ENCODE peak calls at places on chromosomes 2 and 18, in eight cellular contexts. L is MM.1S, V is upper lobe of right lung, E is fibroblast of lung, F is epithelial cell of esophagus, D is stomach, S is cardiac muscle cell, J is fibroblast of the aortic adventitia. R is an unnamed sample.

GRCh38 chr2:33108483-33109443 is 162.0 kb downstream of the LTBP1 start:
- DNase-seq in L (no peak), V (no peak), E (peak; percentile 96), F (peak; percentile 73), D (no peak), S (peak; percentile 56), J (peak; percentile 62), R (peak; percentile 72)

GRCh38 chr18:42860011-42860410 is 255.5 kb downstream of the RIT2 start:
- DNase-seq in L (no peak), V (no peak), E (peak; percentile 19), F (peak; percentile 0), D (no peak), S (peak; percentile 62), J (no peak), R (peak; percentile 12)

GRCh38 chr2:49045083-49045482 is 109.2 kb downstream of the FSHR start:
- DNase-seq in L (no peak), V (no peak), E (no peak), F (no peak), D (no peak), S (no peak), J (no peak), R (no peak)

GRCh38 chr2:214100488-214100887 is 310.4 kb upstream of the VWC2L start:
- DNase-seq in L (no peak), V (no peak), E (no peak), F (no peak), D (no peak), S (no peak), J (no peak), R (no peak)

GRCh38 chr2:25845843-25846505 is 32.3 kb downstream of the ASXL2 start:
- DNase-seq in L (no peak), V (no peak), E (no peak), F (no peak), D (no peak), S (peak; percentile 51), J (peak; percentile 28), R (no peak)

GRCh38 chr2:118642501-118642900 is 204.9 kb downstream of the EN1 start:
- DNase-seq in L (no peak), V (no peak), E (no peak), F (no peak), D (no peak), S (no peak), J (peak; percentile 19), R (no peak)

GRCh38 chr18:71001597-71001996 is 712.8 kb downstream of the SOCS6 start:
- DNase-seq in L (no peak), V (no peak), E (no peak), F (no peak), D (no peak), S (no peak), J (no peak), R (no peak)

GRCh38 chr18:54845788-54846187 is 17.5 kb downstream of the RAB27B start:
- DNase-seq in L (no peak), V (no peak), E (peak; percentile 56), F (peak; percentile 45), D (no peak), S (no peak), J (no peak), R (peak; percentile 55)

GRCh38 chr2:214731008-214731407 is 78.5 kb downstream of the BARD1 start:
- DNase-seq in L (no peak), V (no peak), E (no peak), F (no peak), D (no peak), S (no peak), J (no peak), R (peak; percentile 4)

GRCh38 chr2:228613133-228613532 is 431.6 kb upstream of the SPHKAP start:
- DNase-seq in L (no peak), V (no peak), E (peak; percentile 98), F (peak; percentile 78), D (no peak), S (peak; percentile 70), J (peak; percentile 88), R (peak; percentile 59)

GRCh38 chr18:14767474-14767873 is 19.5 kb downstream of the ANKRD30B start:
- DNase-seq in L (no peak), V (no peak), E (peak; percentile 43), F (no peak), D (no peak), S (no peak), J (peak; percentile 57), R (peak; percentile 6)

GRCh38 chr2:205427112-205427511 is 255.2 kb upstream of the NRP2 start:
- DNase-seq in L (no peak), V (no peak), E (peak; percentile 94), F (no peak), D (no peak), S (peak; percentile 46), J (peak; percentile 68), R (peak; percentile 27)

GRCh38 chr2:131641414-131642206 is 113.9 kb downstream of the CCDC74A start:
- DNase-seq in L (no peak), V (no peak), E (peak; percentile 2), F (no peak), D (no peak), S (peak; percentile 51), J (peak; percentile 31), R (no peak)

GRCh38 chr18:44599409-44599808 is 81.3 kb upstream of the SETBP1 start:
- DNase-seq in L (no peak), V (no peak), E (peak; percentile 31), F (peak; percentile 22), D (no peak), S (peak; percentile 55), J (peak; percentile 79), R (no peak)

GRCh38 chr2:43005211-43005974 is 213.0 kb upstream of the HAAO start:
- DNase-seq in L (no peak), V (no peak), E (no peak), F (no peak), D (peak; percentile 93), S (no peak), J (no peak), R (no peak)

GRCh38 chr18:23963443-23964185 is 50.9 kb upstream of the TTC39C start:
- DNase-seq in L (no peak), V (no peak), E (peak; percentile 24), F (peak; percentile 46), D (no peak), S (peak; percentile 11), J (no peak), R (no peak)

GRCh38 chr2:195782156-195782555 is 125.1 kb downstream of the SLC39A10 start:
- DNase-seq in L (no peak), V (no peak), E (peak; percentile 19), F (no peak), D (no peak), S (no peak), J (peak; percentile 13), R (peak; percentile 9)

GRCh38 chr2:61011649-61012048 is 5.9 kb upstream of the PEX13 start:
- DNase-seq in L (no peak), V (no peak), E (peak; percentile 42), F (peak; percentile 5), D (no peak), S (peak; percentile 48), J (peak; percentile 44), R (no peak)

GRCh38 chr2:218471982-218472381 is 53.1 kb downstream of the VIL1 start:
- DNase-seq in L (no peak), V (no peak), E (no peak), F (no peak), D (no peak), S (no peak), J (no peak), R (no peak)

GRCh38 chr2:30334738-30335426 is 103.5 kb downstream of the LBH start:
- DNase-seq in L (peak; percentile 26), V (no peak), E (no peak), F (no peak), D (no peak), S (no peak), J (no peak), R (peak; percentile 7)

GRCh38 chr2:119694470-119694993 is 15.5 kb downstream of the TMEM177 start:
- DNase-seq in L (no peak), V (no peak), E (no peak), F (no peak), D (no peak), S (no peak), J (no peak), R (no peak)

GRCh38 chr18:22678486-22678885 is 254.6 kb upstream of the RBBP8 start:
- DNase-seq in L (no peak), V (no peak), E (no peak), F (peak; percentile 24), D (peak; percentile 69), S (peak; percentile 56), J (peak; percentile 69), R (no peak)

GRCh38 chr18:32469190-32469611 is 1.5 kb downstream of the GAREM1 start:
- DNase-seq in L (peak; percentile 58), V (no peak), E (peak; percentile 41), F (peak; percentile 54), D (peak; percentile 49), S (peak; percentile 43), J (peak; percentile 34), R (peak; percentile 41)

GRCh38 chr2:126857502-126857901 is 41.2 kb upstream of the TEX51 start:
- DNase-seq in L (no peak), V (no peak), E (no peak), F (no peak), D (no peak), S (no peak), J (no peak), R (no peak)

GRCh38 chr2:200364620-200365019 is 58.1 kb downstream of the SPATS2L start:
- DNase-seq in L (no peak), V (no peak), E (no peak), F (no peak), D (no peak), S (no peak), J (no peak), R (no peak)

GRCh38 chr2:222655406-222655747 is 515 bp downstream of the FARSB start:
- DNase-seq in L (no peak), V (no peak), E (peak; percentile 19), F (peak; percentile 50), D (no peak), S (peak; percentile 25), J (peak; percentile 25), R (peak; percentile 44)

GRCh38 chr2:97662895-97663625 is 784 bp downstream of the ACTR1B start:
- DNase-seq in L (peak; percentile 83), V (peak; percentile 91), E (peak; percentile 64), F (peak; percentile 74), D (peak; percentile 78), S (peak; percentile 81), J (peak; percentile 76), R (peak; percentile 81)

GRCh38 chr2:64731306-64731654 is 77.6 kb upstream of the SERTAD2 start:
- DNase-seq in L (no peak), V (no peak), E (no peak), F (no peak), D (no peak), S (no peak), J (no peak), R (no peak)
- H3K4me3 ChIP-seq in L (peak overlapping the region; percentile 55), V (peak overlapping the region; percentile 42), E (peak overlapping the region; percentile 49), F (no peak overlapping the region), D (peak overlapping the region; percentile 35), S (no peak overlapping the region), J (peak overlapping the region; percentile 55), R (no peak overlapping the region)

GRCh38 chr2:170991398-170992185 is 62.5 kb downstream of the GORASP2 start:
- DNase-seq in L (no peak), V (no peak), E (no peak), F (no peak), D (no peak), S (no peak), J (no peak), R (no peak)
- TF ChIP-seq CTCF in L (no peak), V (no peak), E (peak; percentile 42), F (peak; percentile 27), D (no peak), S (peak; percentile 24), J (peak; percentile 22), R (peak; percentile 3)

GRCh38 chr2:232696609-232697058 is 497 bp upstream of the GIGYF2 start:
- DNase-seq in L (no peak), V (no peak), E (no peak), F (no peak), D (no peak), S (no peak), J (no peak), R (no peak)
- H3K4me3 ChIP-seq in L (peak overlapping the region; percentile 99), V (peak overlapping the region; percentile 99), E (peak overlapping the region; percentile 63), F (peak overlapping the region; percentile 86), D (peak overlapping the region; percentile 95), S (no peak overlapping the region), J (peak overlapping the region; percentile 51), R (peak overlapping the region; percentile 96)

GRCh38 chr18:78021196-78021595 is 771.5 kb downstream of the GALR1 start:
- DNase-seq in L (no peak), V (no peak), E (no peak), F (no peak), D (no peak), S (no peak), J (no peak), R (no peak)
- TF ChIP-seq CTCF in L (no peak), V (peak; percentile 20), E (no peak), F (no peak), D (no peak), S (no peak), J (no peak), R (no peak)